ENCODE peak calls at places on chromosome 17, in five cellular contexts. One of them, this sample, is unnamed.

GRCh38 chr17:2068589-2069051 is 13.7 kb downstream of the HIC1 start:
- DNase-seq in omental fat pad: no peak
- DNase-seq in H9: no peak
- DNase-seq in astrocyte of the spinal cord: no peak
- DNase-seq in RWPE1: no peak
- DNase-seq in this sample: peak; percentile 56

GRCh38 chr17:58344047-58344790 is 7.8 kb downstream of the SUPT4H1 start:
- DNase-seq in omental fat pad: no peak
- DNase-seq in H9: no peak
- DNase-seq in astrocyte of the spinal cord: no peak
- DNase-seq in RWPE1: no peak
- DNase-seq in this sample: no peak

GRCh38 chr17:19785854-19786253 is 37.8 kb upstream of the ALDH3A1 start:
- DNase-seq in omental fat pad: no peak
- DNase-seq in H9: peak; percentile 62
- DNase-seq in astrocyte of the spinal cord: no peak
- DNase-seq in RWPE1: no peak
- DNase-seq in this sample: no peak

GRCh38 chr17:40015005-40015997 is at the start of gene CSF3:
- DNase-seq in omental fat pad: no peak
- DNase-seq in H9: no peak
- DNase-seq in astrocyte of the spinal cord: no peak
- DNase-seq in RWPE1: no peak
- DNase-seq in this sample: no peak

GRCh38 chr17:6352016-6352415 is 82.9 kb downstream of the AIPL1 start:
- DNase-seq in omental fat pad: no peak
- DNase-seq in H9: no peak
- DNase-seq in astrocyte of the spinal cord: no peak
- DNase-seq in RWPE1: no peak
- DNase-seq in this sample: no peak

GRCh38 chr17:46866325-46866724 is 14.9 kb downstream of the WNT9B start:
- DNase-seq in omental fat pad: no peak
- DNase-seq in H9: no peak
- DNase-seq in astrocyte of the spinal cord: no peak
- DNase-seq in RWPE1: no peak
- DNase-seq in this sample: no peak

GRCh38 chr17:246851-247421 is 65.5 kb upstream of the DOC2B start:
- DNase-seq in omental fat pad: no peak
- DNase-seq in H9: no peak
- DNase-seq in astrocyte of the spinal cord: no peak
- DNase-seq in RWPE1: no peak
- DNase-seq in this sample: no peak

GRCh38 chr17:66468241-66469087 is 166.1 kb downstream of the PRKCA start:
- DNase-seq in omental fat pad: no peak
- DNase-seq in H9: no peak
- DNase-seq in astrocyte of the spinal cord: no peak
- DNase-seq in RWPE1: peak; percentile 26
- DNase-seq in this sample: no peak

GRCh38 chr17:13222931-13223330 is 205.1 kb upstream of the ELAC2 start:
- DNase-seq in omental fat pad: no peak
- DNase-seq in H9: no peak
- DNase-seq in astrocyte of the spinal cord: no peak
- DNase-seq in RWPE1: no peak
- DNase-seq in this sample: peak; percentile 14

GRCh38 chr17:49581645-49581992 is 5.9 kb downstream of the NXPH3 start:
- DNase-seq in omental fat pad: no peak
- DNase-seq in H9: no peak
- DNase-seq in astrocyte of the spinal cord: no peak
- DNase-seq in RWPE1: no peak
- DNase-seq in this sample: no peak

GRCh38 chr17:7296189-7296861 is 1.9 kb upstream of the YBX2 start:
- DNase-seq in omental fat pad: no peak
- DNase-seq in H9: peak; percentile 96
- DNase-seq in astrocyte of the spinal cord: peak; percentile 68
- DNase-seq in RWPE1: peak; percentile 55
- DNase-seq in this sample: peak; percentile 93

GRCh38 chr17:6894206-6894528 is 62.6 kb upstream of the TEKT1 start:
- DNase-seq in omental fat pad: no peak
- DNase-seq in H9: peak; percentile 88
- DNase-seq in astrocyte of the spinal cord: no peak
- DNase-seq in RWPE1: no peak
- DNase-seq in this sample: peak; percentile 50

GRCh38 chr17:8256291-8256690 is 7.2 kb downstream of the PFAS start:
- DNase-seq in omental fat pad: no peak
- DNase-seq in H9: no peak
- DNase-seq in astrocyte of the spinal cord: no peak
- DNase-seq in RWPE1: no peak
- DNase-seq in this sample: no peak

GRCh38 chr17:32114536-32114935 is 27.8 kb upstream of the RHOT1 start:
- DNase-seq in omental fat pad: no peak
- DNase-seq in H9: no peak
- DNase-seq in astrocyte of the spinal cord: no peak
- DNase-seq in RWPE1: no peak
- DNase-seq in this sample: no peak

GRCh38 chr17:58666858-58667267 is 25.0 kb downstream of the TEX14 start:
- DNase-seq in omental fat pad: peak; percentile 33
- DNase-seq in H9: peak; percentile 41
- DNase-seq in astrocyte of the spinal cord: peak; percentile 29
- DNase-seq in RWPE1: peak; percentile 50
- DNase-seq in this sample: no peak

GRCh38 chr17:39622380-39623006 is 4.3 kb upstream of the PPP1R1B start:
- DNase-seq in omental fat pad: no peak
- DNase-seq in H9: peak; percentile 35
- DNase-seq in astrocyte of the spinal cord: no peak
- DNase-seq in RWPE1: no peak
- DNase-seq in this sample: no peak

GRCh38 chr17:9291912-9292562 is 270.7 kb downstream of the NTN1 start:
- DNase-seq in omental fat pad: no peak
- DNase-seq in H9: peak; percentile 54
- DNase-seq in astrocyte of the spinal cord: peak; percentile 8
- DNase-seq in RWPE1: peak; percentile 34
- DNase-seq in this sample: peak; percentile 65

GRCh38 chr17:12985431-12986285 is 32.2 kb downstream of the ELAC2 start:
- DNase-seq in omental fat pad: no peak
- DNase-seq in H9: no peak
- DNase-seq in astrocyte of the spinal cord: peak; percentile 50
- DNase-seq in RWPE1: no peak
- DNase-seq in this sample: no peak

GRCh38 chr17:49079840-49080663 is 52.5 kb upstream of the B4GALNT2 start:
- DNase-seq in omental fat pad: no peak
- DNase-seq in H9: no peak
- DNase-seq in astrocyte of the spinal cord: no peak
- DNase-seq in RWPE1: no peak
- DNase-seq in this sample: no peak

GRCh38 chr17:1371893-1372590 is 28.0 kb downstream of the YWHAE start:
- DNase-seq in omental fat pad: no peak
- DNase-seq in H9: no peak
- DNase-seq in astrocyte of the spinal cord: no peak
- DNase-seq in RWPE1: no peak
- DNase-seq in this sample: no peak

GRCh38 chr17:10792156-10792555 is 11.7 kb downstream of the TMEM238L start:
- DNase-seq in omental fat pad: no peak
- DNase-seq in H9: no peak
- DNase-seq in astrocyte of the spinal cord: no peak
- DNase-seq in RWPE1: no peak
- DNase-seq in this sample: no peak

GRCh38 chr17:83176956-83177583 is 97.7 kb downstream of the METRNL start:
- DNase-seq in omental fat pad: no peak
- DNase-seq in H9: no peak
- DNase-seq in astrocyte of the spinal cord: no peak
- DNase-seq in RWPE1: no peak
- DNase-seq in this sample: no peak

GRCh38 chr17:28327031-28327607 is 8.1 kb downstream of the TMEM97 start:
- DNase-seq in omental fat pad: no peak
- DNase-seq in H9: peak; percentile 18
- DNase-seq in astrocyte of the spinal cord: no peak
- DNase-seq in RWPE1: no peak
- DNase-seq in this sample: no peak

GRCh38 chr17:3913531-3914318 is 2.5 kb downstream of the P2RX1 start:
- DNase-seq in omental fat pad: peak; percentile 69
- DNase-seq in H9: peak; percentile 94
- DNase-seq in astrocyte of the spinal cord: peak; percentile 58
- DNase-seq in RWPE1: peak; percentile 70
- DNase-seq in this sample: peak; percentile 91

GRCh38 chr17:42706732-42707131 is 24.4 kb downstream of the CNTNAP1 start:
- DNase-seq in omental fat pad: no peak
- DNase-seq in H9: no peak
- DNase-seq in astrocyte of the spinal cord: no peak
- DNase-seq in RWPE1: no peak
- DNase-seq in this sample: no peak

GRCh38 chr17:12571606-12572005 is 94.1 kb upstream of the MYOCD start:
- DNase-seq in omental fat pad: no peak
- DNase-seq in H9: no peak
- DNase-seq in astrocyte of the spinal cord: no peak
- DNase-seq in RWPE1: no peak
- DNase-seq in this sample: no peak

GRCh38 chr17:71446635-71447034 is 674.2 kb upstream of the SOX9 start:
- DNase-seq in omental fat pad: no peak
- DNase-seq in H9: no peak
- DNase-seq in astrocyte of the spinal cord: no peak
- DNase-seq in RWPE1: no peak
- DNase-seq in this sample: no peak

GRCh38 chr17:47778184-47778635 is 43.4 kb downstream of the OSBPL7 start:
- DNase-seq in omental fat pad: no peak
- DNase-seq in H9: peak; percentile 46
- DNase-seq in astrocyte of the spinal cord: no peak
- DNase-seq in RWPE1: no peak
- DNase-seq in this sample: no peak

GRCh38 chr17:48747445-48748363 is 19.2 kb upstream of the HOXB13 start:
- DNase-seq in omental fat pad: no peak
- DNase-seq in H9: peak; percentile 71
- DNase-seq in astrocyte of the spinal cord: peak; percentile 14
- DNase-seq in RWPE1: no peak
- DNase-seq in this sample: no peak

GRCh38 chr17:3777366-3777765 is 23.6 kb downstream of the ITGAE start:
- DNase-seq in omental fat pad: no peak
- DNase-seq in H9: no peak
- DNase-seq in astrocyte of the spinal cord: no peak
- DNase-seq in RWPE1: no peak
- DNase-seq in this sample: no peak

GRCh38 chr17:78378225-78379133 is at the start of gene PGS1:
- DNase-seq in omental fat pad: no peak
- DNase-seq in H9: peak; percentile 82
- DNase-seq in astrocyte of the spinal cord: peak; percentile 72
- DNase-seq in RWPE1: peak; percentile 68
- DNase-seq in this sample: peak; percentile 85
- TF ChIP-seq CTCF in omental fat pad: no peak
- TF ChIP-seq CTCF in H9: no peak
- TF ChIP-seq CTCF in astrocyte of the spinal cord: no peak
- TF ChIP-seq CTCF in RWPE1: no peak
- TF ChIP-seq CTCF in this sample: no peak

GRCh38 chr17:81094744-81095607 is 60.0 kb downstream of the BAIAP2 start:
- DNase-seq in omental fat pad: peak; percentile 88
- DNase-seq in H9: peak; percentile 86
- DNase-seq in astrocyte of the spinal cord: peak; percentile 100
- DNase-seq in RWPE1: peak; percentile 95
- DNase-seq in this sample: peak; percentile 85
- TF ChIP-seq CTCF in omental fat pad: no peak
- TF ChIP-seq CTCF in H9: peak; percentile 11
- TF ChIP-seq CTCF in astrocyte of the spinal cord: no peak
- TF ChIP-seq CTCF in RWPE1: no peak
- TF ChIP-seq CTCF in this sample: no peak

GRCh38 chr17:77279448-77280303 is 138.9 kb downstream of the SEC14L1 start:
- DNase-seq in omental fat pad: no peak
- DNase-seq in H9: peak; percentile 67
- DNase-seq in astrocyte of the spinal cord: no peak
- DNase-seq in RWPE1: peak; percentile 90
- DNase-seq in this sample: no peak
- TF ChIP-seq CTCF in omental fat pad: no peak
- TF ChIP-seq CTCF in H9: no peak
- TF ChIP-seq CTCF in astrocyte of the spinal cord: no peak
- TF ChIP-seq CTCF in RWPE1: no peak
- TF ChIP-seq CTCF in this sample: no peak

GRCh38 chr17:69084911-69085310 is 24.2 kb upstream of the ABCA9 start:
- DNase-seq in omental fat pad: no peak
- DNase-seq in H9: peak; percentile 92
- DNase-seq in astrocyte of the spinal cord: no peak
- DNase-seq in RWPE1: peak; percentile 17
- DNase-seq in this sample: peak; percentile 42
- TF ChIP-seq CTCF in omental fat pad: no peak
- TF ChIP-seq CTCF in H9: peak; percentile 78
- TF ChIP-seq CTCF in astrocyte of the spinal cord: peak; percentile 51
- TF ChIP-seq CTCF in RWPE1: peak; percentile 32
- TF ChIP-seq CTCF in this sample: peak; percentile 72

GRCh38 chr17:44062871-44063270 is 3.6 kb downstream of the LSM12 start:
- DNase-seq in omental fat pad: no peak
- DNase-seq in H9: no peak
- DNase-seq in astrocyte of the spinal cord: no peak
- DNase-seq in RWPE1: no peak
- DNase-seq in this sample: no peak
- TF ChIP-seq CTCF in omental fat pad: no peak
- TF ChIP-seq CTCF in H9: no peak
- TF ChIP-seq CTCF in astrocyte of the spinal cord: no peak
- TF ChIP-seq CTCF in RWPE1: no peak
- TF ChIP-seq CTCF in this sample: no peak

GRCh38 chr17:45398800-45399199 is 33.9 kb downstream of the ARHGAP27 start:
- DNase-seq in omental fat pad: no peak
- DNase-seq in H9: peak; percentile 53
- DNase-seq in astrocyte of the spinal cord: no peak
- DNase-seq in RWPE1: no peak
- DNase-seq in this sample: no peak
- TF ChIP-seq CTCF in omental fat pad: no peak
- TF ChIP-seq CTCF in H9: peak; percentile 36
- TF ChIP-seq CTCF in astrocyte of the spinal cord: peak; percentile 6
- TF ChIP-seq CTCF in RWPE1: no peak
- TF ChIP-seq CTCF in this sample: no peak

GRCh38 chr17:75819116-75819515 is 25.1 kb downstream of the UNC13D start:
- DNase-seq in omental fat pad: no peak
- DNase-seq in H9: no peak
- DNase-seq in astrocyte of the spinal cord: no peak
- DNase-seq in RWPE1: no peak
- DNase-seq in this sample: no peak
- TF ChIP-seq CTCF in omental fat pad: no peak
- TF ChIP-seq CTCF in H9: no peak
- TF ChIP-seq CTCF in astrocyte of the spinal cord: no peak
- TF ChIP-seq CTCF in RWPE1: no peak
- TF ChIP-seq CTCF in this sample: no peak

GRCh38 chr17:81445642-81446500 is 50.6 kb downstream of the BAHCC1 start:
- DNase-seq in omental fat pad: no peak
- DNase-seq in H9: peak; percentile 66
- DNase-seq in astrocyte of the spinal cord: no peak
- DNase-seq in RWPE1: no peak
- DNase-seq in this sample: no peak
- TF ChIP-seq CTCF in omental fat pad: no peak
- TF ChIP-seq CTCF in H9: peak; percentile 40
- TF ChIP-seq CTCF in astrocyte of the spinal cord: no peak
- TF ChIP-seq CTCF in RWPE1: no peak
- TF ChIP-seq CTCF in this sample: no peak

GRCh38 chr17:78226055-78226751 is 5.2 kb upstream of the TMEM235 start:
- DNase-seq in omental fat pad: no peak
- DNase-seq in H9: no peak
- DNase-seq in astrocyte of the spinal cord: no peak
- DNase-seq in RWPE1: no peak
- DNase-seq in this sample: no peak
- TF ChIP-seq CTCF in omental fat pad: no peak
- TF ChIP-seq CTCF in H9: no peak
- TF ChIP-seq CTCF in astrocyte of the spinal cord: no peak
- TF ChIP-seq CTCF in RWPE1: no peak
- TF ChIP-seq CTCF in this sample: no peak